ENCODE peak calls at places on chromosome 20, in ten cellular contexts. One of them, this sample, is unnamed.
A peak's percentile ranks its signal among the peaks of the same experiment; 100 is the strongest.

GRCh38 chr20:36856691-36857635 is 19.0 kb upstream of the TLDC2 start:
- DNase-seq in gastrocnemius medialis: no peak
- DNase-seq in progenitor cell of endocrine pancreas: no peak
- DNase-seq in PC-3: peak; percentile 32
- DNase-seq in dorsolateral prefrontal cortex: no peak
- DNase-seq in fibroblast of lung: peak; percentile 54
- DNase-seq in GM20000: no peak
- DNase-seq in AG09319: no peak
- DNase-seq in spleen: peak; percentile 78
- DNase-seq in CD8-positive, alpha-beta T cell: peak; percentile 51
- DNase-seq in this sample: no peak

GRCh38 chr20:25484911-25485511 is 77.5 kb downstream of the GINS1 start:
- DNase-seq in PC-3: peak; percentile 77
- DNase-seq in progenitor cell of endocrine pancreas: no peak
- DNase-seq in CD8-positive, alpha-beta T cell: no peak
- DNase-seq in spleen: no peak
- DNase-seq in gastrocnemius medialis: no peak
- DNase-seq in AG09319: no peak
- DNase-seq in fibroblast of lung: no peak
- DNase-seq in dorsolateral prefrontal cortex: no peak
- DNase-seq in GM20000: no peak
- DNase-seq in this sample: no peak

GRCh38 chr20:45362804-45363610 is at the start of gene SYS1:
- DNase-seq in PC-3: peak; percentile 99
- DNase-seq in AG09319: peak; percentile 97
- DNase-seq in progenitor cell of endocrine pancreas: peak; percentile 97
- DNase-seq in dorsolateral prefrontal cortex: peak; percentile 96
- DNase-seq in gastrocnemius medialis: peak; percentile 98
- DNase-seq in GM20000: peak; percentile 94
- DNase-seq in fibroblast of lung: peak; percentile 99
- DNase-seq in CD8-positive, alpha-beta T cell: peak; percentile 99
- DNase-seq in spleen: peak; percentile 99
- DNase-seq in this sample: peak; percentile 95

GRCh38 chr20:51366155-51366886 is 176.2 kb downstream of the NFATC2 start:
- DNase-seq in progenitor cell of endocrine pancreas: no peak
- DNase-seq in spleen: peak; percentile 41
- DNase-seq in CD8-positive, alpha-beta T cell: no peak
- DNase-seq in GM20000: no peak
- DNase-seq in AG09319: peak; percentile 99
- DNase-seq in PC-3: peak; percentile 94
- DNase-seq in gastrocnemius medialis: no peak
- DNase-seq in dorsolateral prefrontal cortex: no peak
- DNase-seq in fibroblast of lung: peak; percentile 99
- DNase-seq in this sample: no peak

GRCh38 chr20:43040427-43040826 is 149.3 kb downstream of the PTPRT start:
- DNase-seq in PC-3: peak; percentile 19
- DNase-seq in gastrocnemius medialis: no peak
- DNase-seq in fibroblast of lung: no peak
- DNase-seq in dorsolateral prefrontal cortex: no peak
- DNase-seq in GM20000: no peak
- DNase-seq in AG09319: no peak
- DNase-seq in progenitor cell of endocrine pancreas: peak; percentile 55
- DNase-seq in spleen: no peak
- DNase-seq in CD8-positive, alpha-beta T cell: no peak
- DNase-seq in this sample: no peak

GRCh38 chr20:29873946-29874345 is 1383.5 kb upstream of the DEFB115 start:
- DNase-seq in GM20000: peak; percentile 31
- DNase-seq in dorsolateral prefrontal cortex: peak; percentile 56
- DNase-seq in PC-3: no peak
- DNase-seq in progenitor cell of endocrine pancreas: no peak
- DNase-seq in fibroblast of lung: peak; percentile 51
- DNase-seq in spleen: peak; percentile 94
- DNase-seq in gastrocnemius medialis: peak; percentile 14
- DNase-seq in AG09319: no peak
- DNase-seq in CD8-positive, alpha-beta T cell: peak; percentile 45
- DNase-seq in this sample: peak; percentile 17

GRCh38 chr20:9323622-9324021 is 190.8 kb upstream of the LAMP5 start:
- DNase-seq in spleen: no peak
- DNase-seq in GM20000: no peak
- DNase-seq in CD8-positive, alpha-beta T cell: no peak
- DNase-seq in progenitor cell of endocrine pancreas: peak; percentile 10
- DNase-seq in gastrocnemius medialis: no peak
- DNase-seq in PC-3: peak; percentile 39
- DNase-seq in AG09319: no peak
- DNase-seq in fibroblast of lung: no peak
- DNase-seq in dorsolateral prefrontal cortex: peak; percentile 29
- DNase-seq in this sample: no peak

GRCh38 chr20:38355161-38356012 is 9.1 kb downstream of the LBP start:
- DNase-seq in progenitor cell of endocrine pancreas: no peak
- DNase-seq in fibroblast of lung: no peak
- DNase-seq in CD8-positive, alpha-beta T cell: no peak
- DNase-seq in AG09319: no peak
- DNase-seq in dorsolateral prefrontal cortex: peak; percentile 36
- DNase-seq in GM20000: no peak
- DNase-seq in PC-3: no peak
- DNase-seq in gastrocnemius medialis: no peak
- DNase-seq in spleen: no peak
- DNase-seq in this sample: no peak

GRCh38 chr20:362271-363254 is 15.7 kb downstream of the NRSN2 start:
- DNase-seq in gastrocnemius medialis: peak; percentile 34
- DNase-seq in spleen: peak; percentile 87
- DNase-seq in progenitor cell of endocrine pancreas: no peak
- DNase-seq in AG09319: no peak
- DNase-seq in CD8-positive, alpha-beta T cell: no peak
- DNase-seq in GM20000: peak; percentile 44
- DNase-seq in fibroblast of lung: peak; percentile 94
- DNase-seq in dorsolateral prefrontal cortex: peak; percentile 76
- DNase-seq in PC-3: peak; percentile 99
- DNase-seq in this sample: no peak
- TF ChIP-seq CTCF in gastrocnemius medialis: no peak
- TF ChIP-seq CTCF in spleen: peak; percentile 67
- TF ChIP-seq CTCF in progenitor cell of endocrine pancreas: no peak
- TF ChIP-seq CTCF in AG09319: peak; percentile 24
- TF ChIP-seq CTCF in CD8-positive, alpha-beta T cell: no peak
- TF ChIP-seq CTCF in GM20000: no peak
- TF ChIP-seq CTCF in fibroblast of lung: peak; percentile 40
- TF ChIP-seq CTCF in dorsolateral prefrontal cortex: no peak
- TF ChIP-seq CTCF in PC-3: peak; percentile 86
- TF ChIP-seq CTCF in this sample: no peak

GRCh38 chr20:54476336-54476928 is 1.0 kb downstream of the DOK5 start:
- DNase-seq in PC-3: no peak
- DNase-seq in AG09319: no peak
- DNase-seq in dorsolateral prefrontal cortex: no peak
- DNase-seq in gastrocnemius medialis: no peak
- DNase-seq in fibroblast of lung: no peak
- DNase-seq in CD8-positive, alpha-beta T cell: no peak
- DNase-seq in progenitor cell of endocrine pancreas: no peak
- DNase-seq in GM20000: peak; percentile 7
- DNase-seq in spleen: no peak
- DNase-seq in this sample: no peak

GRCh38 chr20:54477134-54477533 is 1.7 kb downstream of the DOK5 start:
- DNase-seq in progenitor cell of endocrine pancreas: no peak
- DNase-seq in CD8-positive, alpha-beta T cell: no peak
- DNase-seq in PC-3: no peak
- DNase-seq in AG09319: no peak
- DNase-seq in dorsolateral prefrontal cortex: no peak
- DNase-seq in gastrocnemius medialis: no peak
- DNase-seq in GM20000: no peak
- DNase-seq in spleen: no peak
- DNase-seq in fibroblast of lung: no peak
- DNase-seq in this sample: no peak

GRCh38 chr20:54481442-54481841 is 6.0 kb downstream of the DOK5 start:
- DNase-seq in progenitor cell of endocrine pancreas: no peak
- DNase-seq in spleen: no peak
- DNase-seq in fibroblast of lung: no peak
- DNase-seq in AG09319: no peak
- DNase-seq in GM20000: no peak
- DNase-seq in PC-3: no peak
- DNase-seq in CD8-positive, alpha-beta T cell: no peak
- DNase-seq in dorsolateral prefrontal cortex: no peak
- DNase-seq in gastrocnemius medialis: no peak
- DNase-seq in this sample: no peak

GRCh38 chr20:54477556-54477955 is 2.2 kb downstream of the DOK5 start:
- DNase-seq in CD8-positive, alpha-beta T cell: no peak
- DNase-seq in fibroblast of lung: no peak
- DNase-seq in gastrocnemius medialis: no peak
- DNase-seq in AG09319: no peak
- DNase-seq in spleen: no peak
- DNase-seq in PC-3: no peak
- DNase-seq in progenitor cell of endocrine pancreas: no peak
- DNase-seq in dorsolateral prefrontal cortex: no peak
- DNase-seq in GM20000: no peak
- DNase-seq in this sample: no peak

DNA sequence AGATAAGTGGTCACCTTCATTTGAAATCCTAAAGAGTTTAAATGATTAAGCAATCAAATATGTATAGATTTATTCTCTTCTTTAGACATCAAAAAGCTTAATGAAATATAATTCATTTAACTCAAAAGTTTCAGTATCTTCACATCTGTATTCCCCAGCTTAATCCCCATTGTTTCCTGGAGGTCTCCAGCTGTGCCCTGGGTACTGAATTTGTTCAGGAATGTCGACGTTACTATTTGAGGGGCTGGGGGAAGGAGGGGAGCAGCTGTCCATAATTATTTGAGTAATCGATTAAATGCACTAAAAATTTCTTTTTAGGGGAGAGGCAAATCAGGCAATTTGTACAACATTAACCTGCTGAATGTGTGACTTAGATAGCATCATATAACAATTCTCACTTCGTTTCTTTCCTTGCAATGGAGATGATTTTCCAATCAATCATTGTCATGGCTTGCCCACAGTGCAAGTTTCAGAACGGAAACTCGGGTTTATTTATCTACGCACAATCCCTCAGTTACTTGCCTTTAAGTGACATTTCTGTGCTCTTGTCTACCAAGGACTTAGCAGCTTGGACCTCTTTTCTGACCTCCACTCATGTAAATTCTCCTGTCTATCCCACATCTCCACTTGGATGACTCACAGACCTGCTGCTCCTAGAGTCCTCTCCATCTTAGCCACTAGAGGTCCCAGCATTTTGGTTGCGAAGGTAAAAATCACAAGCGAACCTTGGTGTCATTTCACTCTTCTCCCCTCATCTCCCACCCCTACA is 3.9 kb downstream of the DOK5 start:
- DNase-seq in gastrocnemius medialis: no peak
- DNase-seq in spleen: no peak
- DNase-seq in progenitor cell of endocrine pancreas: no peak
- DNase-seq in AG09319: no peak
- DNase-seq in PC-3: peak; percentile 22
- DNase-seq in fibroblast of lung: no peak
- DNase-seq in GM20000: no peak
- DNase-seq in dorsolateral prefrontal cortex: no peak
- DNase-seq in CD8-positive, alpha-beta T cell: no peak
- DNase-seq in this sample: no peak
- TF ChIP-seq CTCF in gastrocnemius medialis: no peak
- TF ChIP-seq CTCF in spleen: no peak
- TF ChIP-seq CTCF in progenitor cell of endocrine pancreas: peak; percentile 49
- TF ChIP-seq CTCF in AG09319: no peak
- TF ChIP-seq CTCF in PC-3: peak; percentile 55
- TF ChIP-seq CTCF in fibroblast of lung: peak; percentile 16
- TF ChIP-seq CTCF in GM20000: no peak
- TF ChIP-seq CTCF in dorsolateral prefrontal cortex: no peak
- TF ChIP-seq CTCF in CD8-positive, alpha-beta T cell: no peak
- TF ChIP-seq CTCF in this sample: no peak

GRCh38 chr20:47676912-47677311 is 108.4 kb downstream of the SULF2 start:
- DNase-seq in PC-3: no peak
- DNase-seq in GM20000: no peak
- DNase-seq in dorsolateral prefrontal cortex: no peak
- DNase-seq in fibroblast of lung: no peak
- DNase-seq in AG09319: no peak
- DNase-seq in progenitor cell of endocrine pancreas: no peak
- DNase-seq in gastrocnemius medialis: no peak
- DNase-seq in spleen: no peak
- DNase-seq in CD8-positive, alpha-beta T cell: no peak
- DNase-seq in this sample: no peak

GRCh38 chr20:47674686-47675085 is 110.6 kb downstream of the SULF2 start:
- DNase-seq in CD8-positive, alpha-beta T cell: no peak
- DNase-seq in GM20000: no peak
- DNase-seq in AG09319: no peak
- DNase-seq in dorsolateral prefrontal cortex: no peak
- DNase-seq in spleen: no peak
- DNase-seq in fibroblast of lung: no peak
- DNase-seq in gastrocnemius medialis: no peak
- DNase-seq in progenitor cell of endocrine pancreas: no peak
- DNase-seq in PC-3: no peak
- DNase-seq in this sample: no peak

GRCh38 chr20:47675190-47676142 is 109.8 kb downstream of the SULF2 start:
- DNase-seq in GM20000: no peak
- DNase-seq in gastrocnemius medialis: no peak
- DNase-seq in fibroblast of lung: no peak
- DNase-seq in AG09319: no peak
- DNase-seq in progenitor cell of endocrine pancreas: no peak
- DNase-seq in spleen: no peak
- DNase-seq in CD8-positive, alpha-beta T cell: no peak
- DNase-seq in dorsolateral prefrontal cortex: no peak
- DNase-seq in PC-3: no peak
- DNase-seq in this sample: no peak

GRCh38 chr20:47677314-47678129 is 107.8 kb downstream of the SULF2 start:
- DNase-seq in spleen: peak; percentile 85
- DNase-seq in GM20000: peak; percentile 83
- DNase-seq in PC-3: peak; percentile 77
- DNase-seq in fibroblast of lung: peak; percentile 11
- DNase-seq in CD8-positive, alpha-beta T cell: peak; percentile 54
- DNase-seq in dorsolateral prefrontal cortex: no peak
- DNase-seq in progenitor cell of endocrine pancreas: peak; percentile 70
- DNase-seq in gastrocnemius medialis: no peak
- DNase-seq in AG09319: no peak
- DNase-seq in this sample: no peak

DNA sequence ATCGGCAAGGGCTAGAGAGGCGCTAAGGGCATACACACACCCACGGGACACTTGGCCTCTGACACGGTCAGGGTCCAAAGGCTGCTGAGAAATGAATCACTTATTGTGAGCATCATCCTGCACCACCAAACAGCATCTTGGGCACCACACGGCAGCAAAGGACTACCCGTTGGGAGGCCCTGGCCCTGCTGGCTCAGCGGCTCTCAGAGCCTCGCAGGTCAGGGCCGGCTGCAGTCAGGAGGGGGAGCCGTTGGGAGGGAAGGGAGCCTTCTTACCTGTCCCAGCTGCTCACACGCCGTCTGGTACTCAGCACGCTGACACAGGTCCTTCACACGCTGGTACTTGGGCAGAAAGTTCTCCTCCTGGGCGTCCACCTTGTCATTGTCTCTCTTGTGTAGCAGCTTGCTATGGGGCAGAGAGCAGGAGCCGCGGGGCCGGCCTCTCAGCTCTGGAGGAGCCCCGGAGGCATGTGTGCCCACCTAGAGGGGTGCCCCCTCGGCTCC is 109.0 kb downstream of the SULF2 start:
- DNase-seq in CD8-positive, alpha-beta T cell: no peak
- DNase-seq in progenitor cell of endocrine pancreas: no peak
- DNase-seq in AG09319: no peak
- DNase-seq in dorsolateral prefrontal cortex: no peak
- DNase-seq in PC-3: no peak
- DNase-seq in fibroblast of lung: no peak
- DNase-seq in gastrocnemius medialis: no peak
- DNase-seq in GM20000: no peak
- DNase-seq in spleen: peak; percentile 59
- DNase-seq in this sample: no peak
- TF ChIP-seq CTCF in CD8-positive, alpha-beta T cell: no peak
- TF ChIP-seq CTCF in progenitor cell of endocrine pancreas: no peak
- TF ChIP-seq CTCF in AG09319: no peak
- TF ChIP-seq CTCF in dorsolateral prefrontal cortex: no peak
- TF ChIP-seq CTCF in PC-3: peak; percentile 32
- TF ChIP-seq CTCF in fibroblast of lung: no peak
- TF ChIP-seq CTCF in gastrocnemius medialis: no peak
- TF ChIP-seq CTCF in GM20000: no peak
- TF ChIP-seq CTCF in spleen: no peak
- TF ChIP-seq CTCF in this sample: no peak

GRCh38 chr20:62406635-62407176 is 379 bp downstream of the CABLES2 start:
- DNase-seq in CD8-positive, alpha-beta T cell: no peak
- DNase-seq in AG09319: no peak
- DNase-seq in dorsolateral prefrontal cortex: no peak
- DNase-seq in spleen: peak; percentile 89
- DNase-seq in PC-3: no peak
- DNase-seq in gastrocnemius medialis: no peak
- DNase-seq in GM20000: no peak
- DNase-seq in progenitor cell of endocrine pancreas: no peak
- DNase-seq in fibroblast of lung: no peak
- DNase-seq in this sample: no peak

GRCh38 chr20:62404112-62404665 is 2.9 kb downstream of the CABLES2 start:
- DNase-seq in GM20000: no peak
- DNase-seq in CD8-positive, alpha-beta T cell: no peak
- DNase-seq in dorsolateral prefrontal cortex: no peak
- DNase-seq in gastrocnemius medialis: no peak
- DNase-seq in spleen: no peak
- DNase-seq in AG09319: no peak
- DNase-seq in fibroblast of lung: no peak
- DNase-seq in PC-3: no peak
- DNase-seq in progenitor cell of endocrine pancreas: no peak
- DNase-seq in this sample: no peak

GRCh38 chr20:62404761-62405107 is 2.4 kb downstream of the CABLES2 start:
- DNase-seq in CD8-positive, alpha-beta T cell: no peak
- DNase-seq in fibroblast of lung: no peak
- DNase-seq in spleen: no peak
- DNase-seq in PC-3: no peak
- DNase-seq in GM20000: no peak
- DNase-seq in progenitor cell of endocrine pancreas: no peak
- DNase-seq in AG09319: no peak
- DNase-seq in dorsolateral prefrontal cortex: no peak
- DNase-seq in gastrocnemius medialis: no peak
- DNase-seq in this sample: no peak

GRCh38 chr20:62405981-62406513 is 1.0 kb downstream of the CABLES2 start:
- DNase-seq in PC-3: no peak
- DNase-seq in GM20000: no peak
- DNase-seq in spleen: no peak
- DNase-seq in dorsolateral prefrontal cortex: no peak
- DNase-seq in fibroblast of lung: no peak
- DNase-seq in gastrocnemius medialis: no peak
- DNase-seq in AG09319: no peak
- DNase-seq in CD8-positive, alpha-beta T cell: no peak
- DNase-seq in progenitor cell of endocrine pancreas: no peak
- DNase-seq in this sample: no peak

GRCh38 chr20:62405108-62405980 is 1.7 kb downstream of the CABLES2 start:
- DNase-seq in spleen: no peak
- DNase-seq in PC-3: peak; percentile 41
- DNase-seq in GM20000: no peak
- DNase-seq in CD8-positive, alpha-beta T cell: no peak
- DNase-seq in gastrocnemius medialis: no peak
- DNase-seq in progenitor cell of endocrine pancreas: peak; percentile 42
- DNase-seq in fibroblast of lung: peak; percentile 73
- DNase-seq in dorsolateral prefrontal cortex: peak; percentile 57
- DNase-seq in AG09319: no peak
- DNase-seq in this sample: no peak
- TF ChIP-seq CTCF in spleen: peak; percentile 47
- TF ChIP-seq CTCF in PC-3: peak; percentile 57
- TF ChIP-seq CTCF in GM20000: no peak
- TF ChIP-seq CTCF in CD8-positive, alpha-beta T cell: no peak
- TF ChIP-seq CTCF in gastrocnemius medialis: peak; percentile 62
- TF ChIP-seq CTCF in progenitor cell of endocrine pancreas: peak; percentile 67
- TF ChIP-seq CTCF in fibroblast of lung: peak; percentile 57
- TF ChIP-seq CTCF in dorsolateral prefrontal cortex: peak; percentile 36
- TF ChIP-seq CTCF in AG09319: peak; percentile 53
- TF ChIP-seq CTCF in this sample: no peak